ENCODE peak calls at places on chromosomes 6 and 20, in four cellular contexts. One of them, this sample, is unnamed.

GRCh38 chr6:16082367-16082766 is 46.5 kb upstream of the MYLIP start:
- DNase-seq in T follicular helper cell: no peak
- DNase-seq in amniotic stem cell: no peak
- DNase-seq in GDM1: no peak
- DNase-seq in this sample: no peak

GRCh38 chr20:42097741-42098140 is 479.6 kb upstream of the CHD6 start:
- DNase-seq in amniotic stem cell: no peak
- DNase-seq in GDM1: no peak
- DNase-seq in T follicular helper cell: no peak
- DNase-seq in this sample: no peak

GRCh38 chr6:79544299-79544927 is 7.2 kb upstream of the LCA5 start:
- DNase-seq in T follicular helper cell: no peak
- DNase-seq in GDM1: no peak
- DNase-seq in amniotic stem cell: no peak
- DNase-seq in this sample: no peak

GRCh38 chr20:5642155-5642981 is 107.8 kb upstream of the SHLD1 start:
- DNase-seq in amniotic stem cell: no peak
- DNase-seq in T follicular helper cell: no peak
- DNase-seq in GDM1: no peak
- DNase-seq in this sample: peak

GRCh38 chr6:44216677-44217331 is at the start of gene MYMX:
- DNase-seq in amniotic stem cell: no peak
- DNase-seq in GDM1: no peak
- DNase-seq in T follicular helper cell: no peak
- DNase-seq in this sample: no peak

GRCh38 chr20:21901470-21902275 is 196.2 kb downstream of the PAX1 start:
- DNase-seq in amniotic stem cell: no peak
- DNase-seq in GDM1: no peak
- DNase-seq in T follicular helper cell: no peak
- DNase-seq in this sample: no peak

GRCh38 chr20:22346716-22347115 is 237.7 kb downstream of the FOXA2 start:
- DNase-seq in GDM1: peak
- DNase-seq in amniotic stem cell: no peak
- DNase-seq in T follicular helper cell: no peak
- DNase-seq in this sample: peak

GRCh38 chr6:12577124-12577845 is 139.3 kb upstream of the PHACTR1 start:
- DNase-seq in GDM1: no peak
- DNase-seq in T follicular helper cell: no peak
- DNase-seq in amniotic stem cell: no peak
- DNase-seq in this sample: no peak

GRCh38 chr6:138161434-138162103 is at the start of gene ARFGEF3:
- DNase-seq in amniotic stem cell: peak
- DNase-seq in T follicular helper cell: peak
- DNase-seq in GDM1: no peak
- DNase-seq in this sample: no peak

GRCh38 chr6:126261792-126262421 is 78.0 kb upstream of the CENPW start:
- DNase-seq in amniotic stem cell: no peak
- DNase-seq in T follicular helper cell: no peak
- DNase-seq in GDM1: no peak
- DNase-seq in this sample: no peak

GRCh38 chr6:17995414-17995813 is 8.0 kb upstream of the KIF13A start:
- DNase-seq in GDM1: no peak
- DNase-seq in T follicular helper cell: no peak
- DNase-seq in amniotic stem cell: no peak
- DNase-seq in this sample: no peak

GRCh38 chr6:111114484-111114883 is 27.2 kb downstream of the SLC16A10 start:
- DNase-seq in amniotic stem cell: no peak
- DNase-seq in T follicular helper cell: no peak
- DNase-seq in GDM1: no peak
- DNase-seq in this sample: no peak

GRCh38 chr20:38340693-38341092 is 5.6 kb upstream of the LBP start:
- DNase-seq in T follicular helper cell: no peak
- DNase-seq in amniotic stem cell: no peak
- DNase-seq in GDM1: no peak
- DNase-seq in this sample: no peak

GRCh38 chr6:87907521-87907920 is 140.1 kb upstream of the SPACA1 start:
- DNase-seq in amniotic stem cell: no peak
- DNase-seq in GDM1: no peak
- DNase-seq in T follicular helper cell: no peak
- DNase-seq in this sample: peak

GRCh38 chr6:70210462-70210861 is 92.4 kb downstream of the COL9A1 start:
- DNase-seq in T follicular helper cell: no peak
- DNase-seq in GDM1: no peak
- DNase-seq in amniotic stem cell: no peak
- DNase-seq in this sample: no peak

GRCh38 chr20:8094415-8094818 is 37.6 kb upstream of the PLCB1 start:
- DNase-seq in GDM1: no peak
- DNase-seq in amniotic stem cell: no peak
- DNase-seq in T follicular helper cell: no peak
- DNase-seq in this sample: no peak

GRCh38 chr6:169689247-169689646 is 12.6 kb downstream of the WDR27 start:
- DNase-seq in GDM1: no peak
- DNase-seq in amniotic stem cell: no peak
- DNase-seq in T follicular helper cell: no peak
- DNase-seq in this sample: no peak

This sample was measured in AML-193.